ENCODE peak calls at places on chromosome 16, in eight cellular contexts. W is suprapubic skin, E is stomach, O is GM12891, U is endothelial cell of umbilical vein, D is breast epithelium, Z is spleen, I is sigmoid colon. F is an unnamed sample.

GRCh38 chr16:67659675-67660563 is at the start of gene ACD:
- DNase-seq in U (peak; percentile 92), I (peak; percentile 96), O (peak; percentile 100), E (peak; percentile 92), Z (peak; percentile 98), W (peak; percentile 93), D (peak; percentile 87), F (peak; percentile 98)

GRCh38 chr16:19636436-19637267 is 81.1 kb downstream of the VPS35L start:
- DNase-seq in D (no peak), W (no peak), E (no peak), Z (no peak), O (no peak), U (no peak), I (peak; percentile 67), F (no peak)

GRCh38 chr16:14669776-14670175 is 24.3 kb downstream of the PLA2G10 start:
- DNase-seq in I (no peak), Z (no peak), D (no peak), W (no peak), E (peak; percentile 91), O (no peak), U (no peak), F (no peak)

GRCh38 chr16:733382-734207 is 6.7 kb downstream of the HAGHL start:
- DNase-seq in E (no peak), Z (peak; percentile 75), W (no peak), D (no peak), U (no peak), O (no peak), I (peak; percentile 61), F (no peak)

GRCh38 chr16:15398618-15399316 is 3.2 kb downstream of the MPV17L start:
- DNase-seq in E (no peak), Z (no peak), I (no peak), D (no peak), O (no peak), U (no peak), W (no peak), F (no peak)

GRCh38 chr16:14378131-14378551 is 251.9 kb downstream of the PARN start:
- DNase-seq in E (no peak), D (no peak), Z (no peak), O (no peak), I (no peak), W (no peak), U (no peak), F (no peak)

GRCh38 chr16:86751081-86752030 is 173.0 kb downstream of the FOXL1 start:
- DNase-seq in U (peak; percentile 86), Z (peak; percentile 29), I (no peak), W (no peak), E (no peak), O (no peak), D (no peak), F (no peak)

GRCh38 chr16:73000020-73000906 is 47.7 kb downstream of the ZFHX3 start:
- DNase-seq in E (no peak), D (no peak), U (no peak), I (peak; percentile 74), Z (no peak), W (peak; percentile 76), O (no peak), F (no peak)

GRCh38 chr16:50581830-50582229 is 33.6 kb downstream of the NKD1 start:
- DNase-seq in O (no peak), E (no peak), Z (no peak), W (no peak), I (no peak), D (no peak), U (no peak), F (no peak)
- TF ChIP-seq POLR2AphosphoS5 in O (no peak), E (no peak), Z (no peak), W (no peak), I (no peak), D (no peak), U (no peak), F (no peak)

GRCh38 chr16:23838485-23839142 is 2.8 kb downstream of the PRKCB start:
- DNase-seq in Z (no peak), D (no peak), E (no peak), I (no peak), W (no peak), O (no peak), U (no peak), F (no peak)

GRCh38 chr16:23843143-23843542 is 7.4 kb downstream of the PRKCB start:
- DNase-seq in D (no peak), O (no peak), Z (no peak), E (no peak), W (no peak), U (no peak), I (no peak), F (no peak)

GRCh38 chr16:23840310-23840709 is 4.5 kb downstream of the PRKCB start:
- DNase-seq in Z (no peak), W (no peak), U (no peak), I (no peak), D (no peak), O (no peak), E (no peak), F (no peak)

GRCh38 chr16:23837553-23838308 is 1.9 kb downstream of the PRKCB start:
- DNase-seq in U (no peak), Z (peak; percentile 77), I (no peak), O (no peak), E (no peak), W (no peak), D (no peak), F (no peak)

DNA sequence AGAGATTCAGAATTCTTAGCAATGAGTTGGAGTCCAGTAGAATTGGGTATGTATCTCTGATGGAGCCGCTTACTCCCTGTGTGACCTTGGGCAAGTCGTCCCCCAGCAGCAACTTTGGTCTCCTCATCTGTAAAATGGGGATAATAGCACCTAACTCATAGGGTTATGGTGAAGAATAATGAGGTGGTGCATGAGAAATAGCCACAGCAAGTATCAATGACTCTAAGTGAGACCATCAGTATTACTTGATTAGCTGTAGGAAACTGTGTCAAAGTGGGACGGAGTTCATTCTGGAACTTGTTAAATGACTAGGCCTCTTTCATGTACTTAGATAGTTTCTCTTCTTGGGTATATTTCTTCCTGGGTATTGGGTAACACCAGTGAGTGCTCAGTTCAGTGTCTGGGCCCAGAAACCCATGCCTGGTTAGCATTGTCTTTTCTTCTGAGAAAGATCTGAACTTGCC is 6.4 kb downstream of the PRKCB start:
- DNase-seq in I (no peak), W (no peak), O (no peak), Z (no peak), E (no peak), D (no peak), U (no peak), F (no peak)
- TF ChIP-seq POLR2AphosphoS5 in I (no peak), W (no peak), O (peak; percentile 50), Z (no peak), E (no peak), D (no peak), U (no peak), F (no peak)

DNA sequence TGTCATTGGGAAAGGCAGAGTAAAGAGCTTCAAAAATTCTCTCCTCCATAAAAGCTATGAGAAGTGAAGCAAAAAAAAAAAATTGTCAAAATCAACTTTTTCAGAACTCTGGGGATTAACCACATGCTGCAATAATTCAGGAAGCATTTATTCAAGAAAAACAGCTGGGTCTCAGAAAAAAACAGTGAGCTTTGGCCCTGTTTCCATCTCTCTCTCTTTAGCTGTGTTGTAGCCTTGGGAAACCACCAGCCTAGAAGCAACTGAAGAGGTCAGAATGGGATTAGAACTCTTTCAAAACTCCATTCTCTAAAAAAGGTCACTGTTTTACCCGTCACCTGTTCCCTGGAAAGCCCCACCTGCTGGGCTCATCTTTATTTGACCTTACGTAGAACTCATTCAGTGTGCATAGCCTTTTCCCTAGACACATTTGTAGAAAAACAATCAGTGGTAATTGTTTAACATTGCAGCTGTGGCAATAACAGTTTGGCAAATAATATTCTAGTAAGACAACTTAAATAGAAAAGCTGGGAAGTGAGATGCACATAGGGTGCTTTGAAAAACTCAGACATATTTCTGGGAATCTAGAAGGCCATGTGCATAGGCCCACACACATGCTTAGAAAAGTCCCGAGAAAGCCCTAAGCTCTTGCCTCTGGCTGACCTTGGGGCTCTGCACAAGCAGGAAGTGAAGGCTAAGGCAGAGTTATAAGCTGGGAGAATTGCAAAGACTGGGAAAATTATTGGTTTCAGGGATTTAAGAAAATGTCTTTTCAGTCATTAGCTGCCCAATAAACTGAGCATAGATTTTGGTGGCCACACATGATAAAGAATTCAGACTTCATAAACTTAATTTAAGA is 18.0 kb downstream of the SLC5A11 start:
- DNase-seq in W (no peak), Z (no peak), O (no peak), I (peak; percentile 2), U (no peak), E (no peak), D (no peak), F (no peak)
- TF ChIP-seq POLR2AphosphoS5 in W (no peak), Z (no peak), O (no peak), I (no peak), U (no peak), E (no peak), D (no peak), F (no peak)

GRCh38 chr16:85188822-85189672 is 76.8 kb upstream of the CIBAR2 start:
- DNase-seq in I (no peak), Z (no peak), O (no peak), D (no peak), U (peak; percentile 76), E (no peak), W (no peak), F (no peak)
- TF ChIP-seq POLR2AphosphoS5 in I (no peak), Z (no peak), O (no peak), D (no peak), U (no peak), E (no peak), W (no peak), F (no peak)

F was measured in H1.